ENCODE peak calls at places on chromosome 19, in five cellular contexts. One of them, this sample, is unnamed.

GRCh38 chr19:43420954-43421353 is 6.3 kb downstream of the TEX101 start:
- DNase-seq in AG08395: no peak
- DNase-seq in activated T-cell treated with anti-CD3 and anti-CD28 coated beads, Interleukin-2, amount 50 U/mL, for 4 hours: no peak
- DNase-seq in NCI-H1105: no peak
- DNase-seq in NCI-H1092: no peak
- DNase-seq in this sample: no peak

GRCh38 chr19:3620817-3621547 is 5.6 kb downstream of the CACTIN start:
- DNase-seq in activated T-cell treated with anti-CD3 and anti-CD28 coated beads, Interleukin-2, amount 50 U/mL, for 4 hours: no peak
- DNase-seq in AG08395: no peak
- DNase-seq in NCI-H1105: no peak
- DNase-seq in NCI-H1092: no peak
- DNase-seq in this sample: no peak

GRCh38 chr19:17555929-17556813 is 722 bp downstream of the COLGALT1 start:
- DNase-seq in NCI-H1092: no peak
- DNase-seq in AG08395: peak
- DNase-seq in activated T-cell treated with anti-CD3 and anti-CD28 coated beads, Interleukin-2, amount 50 U/mL, for 4 hours: no peak
- DNase-seq in NCI-H1105: no peak
- DNase-seq in this sample: peak

GRCh38 chr19:16330811-16331690 is 6.4 kb downstream of the KLF2 start:
- DNase-seq in AG08395: no peak
- DNase-seq in NCI-H1105: no peak
- DNase-seq in activated T-cell treated with anti-CD3 and anti-CD28 coated beads, Interleukin-2, amount 50 U/mL, for 4 hours: peak
- DNase-seq in NCI-H1092: no peak
- DNase-seq in this sample: no peak

GRCh38 chr19:40424637-40425449 is 949 bp downstream of the SERTAD1 start:
- DNase-seq in NCI-H1092: no peak
- DNase-seq in AG08395: no peak
- DNase-seq in NCI-H1105: no peak
- DNase-seq in activated T-cell treated with anti-CD3 and anti-CD28 coated beads, Interleukin-2, amount 50 U/mL, for 4 hours: no peak
- DNase-seq in this sample: peak

GRCh38 chr19:34269968-34270621 is 15.7 kb downstream of the GARRE1 start:
- DNase-seq in AG08395: peak
- DNase-seq in NCI-H1105: no peak
- DNase-seq in activated T-cell treated with anti-CD3 and anti-CD28 coated beads, Interleukin-2, amount 50 U/mL, for 4 hours: peak
- DNase-seq in NCI-H1092: no peak
- DNase-seq in this sample: peak

GRCh38 chr19:2550431-2551171 is 74.7 kb downstream of the GADD45B start:
- DNase-seq in NCI-H1105: no peak
- DNase-seq in NCI-H1092: peak
- DNase-seq in AG08395: peak
- DNase-seq in activated T-cell treated with anti-CD3 and anti-CD28 coated beads, Interleukin-2, amount 50 U/mL, for 4 hours: no peak
- DNase-seq in this sample: peak

GRCh38 chr19:8204961-8205360 is 4.2 kb upstream of the CERS4 start:
- DNase-seq in NCI-H1092: no peak
- DNase-seq in activated T-cell treated with anti-CD3 and anti-CD28 coated beads, Interleukin-2, amount 50 U/mL, for 4 hours: no peak
- DNase-seq in AG08395: no peak
- DNase-seq in NCI-H1105: peak
- DNase-seq in this sample: no peak

GRCh38 chr19:51296331-51297093 is 14.9 kb upstream of the IGLON5 start:
- DNase-seq in AG08395: no peak
- DNase-seq in activated T-cell treated with anti-CD3 and anti-CD28 coated beads, Interleukin-2, amount 50 U/mL, for 4 hours: no peak
- DNase-seq in NCI-H1092: no peak
- DNase-seq in NCI-H1105: no peak
- DNase-seq in this sample: no peak

GRCh38 chr19:3207466-3208242 is 16.8 kb upstream of the CELF5 start:
- DNase-seq in NCI-H1092: no peak
- DNase-seq in AG08395: no peak
- DNase-seq in activated T-cell treated with anti-CD3 and anti-CD28 coated beads, Interleukin-2, amount 50 U/mL, for 4 hours: no peak
- DNase-seq in NCI-H1105: no peak
- DNase-seq in this sample: no peak

GRCh38 chr19:53076984-53077383 is 26.2 kb downstream of the ZNF160 start:
- DNase-seq in activated T-cell treated with anti-CD3 and anti-CD28 coated beads, Interleukin-2, amount 50 U/mL, for 4 hours: no peak
- DNase-seq in NCI-H1092: peak
- DNase-seq in NCI-H1105: no peak
- DNase-seq in AG08395: peak
- DNase-seq in this sample: no peak

GRCh38 chr19:55241935-55242464 is 13.4 kb upstream of the TMEM86B start:
- DNase-seq in activated T-cell treated with anti-CD3 and anti-CD28 coated beads, Interleukin-2, amount 50 U/mL, for 4 hours: no peak
- DNase-seq in NCI-H1105: no peak
- DNase-seq in NCI-H1092: no peak
- DNase-seq in AG08395: no peak
- DNase-seq in this sample: no peak

GRCh38 chr19:40225440-40226305 is 816 bp downstream of the CCNP start:
- DNase-seq in activated T-cell treated with anti-CD3 and anti-CD28 coated beads, Interleukin-2, amount 50 U/mL, for 4 hours: no peak
- DNase-seq in NCI-H1105: no peak
- DNase-seq in AG08395: peak
- DNase-seq in NCI-H1092: peak
- DNase-seq in this sample: peak

GRCh38 chr19:13430790-13431582 is 75.3 kb downstream of the CACNA1A start:
- DNase-seq in NCI-H1105: no peak
- DNase-seq in activated T-cell treated with anti-CD3 and anti-CD28 coated beads, Interleukin-2, amount 50 U/mL, for 4 hours: peak
- DNase-seq in AG08395: peak
- DNase-seq in NCI-H1092: no peak
- DNase-seq in this sample: peak

GRCh38 chr19:39150807-39151206 is 25.2 kb downstream of the PAK4 start:
- DNase-seq in AG08395: no peak
- DNase-seq in activated T-cell treated with anti-CD3 and anti-CD28 coated beads, Interleukin-2, amount 50 U/mL, for 4 hours: no peak
- DNase-seq in NCI-H1105: no peak
- DNase-seq in NCI-H1092: no peak
- DNase-seq in this sample: no peak

GRCh38 chr19:734716-735115 is 16.2 kb upstream of the MISP start:
- DNase-seq in NCI-H1092: no peak
- DNase-seq in NCI-H1105: no peak
- DNase-seq in activated T-cell treated with anti-CD3 and anti-CD28 coated beads, Interleukin-2, amount 50 U/mL, for 4 hours: no peak
- DNase-seq in AG08395: no peak
- DNase-seq in this sample: no peak

GRCh38 chr19:40443930-40444180 is 280 bp downstream of the SERTAD3 start:
- DNase-seq in activated T-cell treated with anti-CD3 and anti-CD28 coated beads, Interleukin-2, amount 50 U/mL, for 4 hours: no peak
- DNase-seq in AG08395: no peak
- DNase-seq in NCI-H1105: peak
- DNase-seq in NCI-H1092: no peak
- DNase-seq in this sample: no peak

GRCh38 chr19:18418725-18419194 is 438 bp upstream of the SSBP4 start:
- DNase-seq in activated T-cell treated with anti-CD3 and anti-CD28 coated beads, Interleukin-2, amount 50 U/mL, for 4 hours: no peak
- DNase-seq in NCI-H1105: no peak
- DNase-seq in NCI-H1092: no peak
- DNase-seq in AG08395: no peak
- DNase-seq in this sample: no peak

GRCh38 chr19:37779139-37780035 is at the start of gene ZNF573:
- DNase-seq in AG08395: peak
- DNase-seq in activated T-cell treated with anti-CD3 and anti-CD28 coated beads, Interleukin-2, amount 50 U/mL, for 4 hours: peak
- DNase-seq in NCI-H1092: peak
- DNase-seq in NCI-H1105: peak
- DNase-seq in this sample: peak

GRCh38 chr19:30065680-30066606 is 123.9 kb downstream of the URI1 start:
- DNase-seq in AG08395: no peak
- DNase-seq in NCI-H1105: no peak
- DNase-seq in activated T-cell treated with anti-CD3 and anti-CD28 coated beads, Interleukin-2, amount 50 U/mL, for 4 hours: no peak
- DNase-seq in NCI-H1092: no peak
- DNase-seq in this sample: no peak

GRCh38 chr19:7500811-7501450 is 12.1 kb upstream of the PEX11G start:
- DNase-seq in activated T-cell treated with anti-CD3 and anti-CD28 coated beads, Interleukin-2, amount 50 U/mL, for 4 hours: no peak
- DNase-seq in AG08395: no peak
- DNase-seq in NCI-H1105: peak
- DNase-seq in NCI-H1092: peak
- DNase-seq in this sample: no peak

GRCh38 chr19:35347171-35347929 is at the start of gene FFAR1:
- DNase-seq in AG08395: no peak
- DNase-seq in activated T-cell treated with anti-CD3 and anti-CD28 coated beads, Interleukin-2, amount 50 U/mL, for 4 hours: no peak
- DNase-seq in NCI-H1105: no peak
- DNase-seq in NCI-H1092: no peak
- DNase-seq in this sample: no peak

GRCh38 chr19:2488942-2489731 is 13.2 kb downstream of the GADD45B start:
- DNase-seq in NCI-H1105: peak
- DNase-seq in NCI-H1092: no peak
- DNase-seq in activated T-cell treated with anti-CD3 and anti-CD28 coated beads, Interleukin-2, amount 50 U/mL, for 4 hours: no peak
- DNase-seq in AG08395: peak
- DNase-seq in this sample: peak

GRCh38 chr19:752652-753517 is 2.0 kb downstream of the MISP start:
- DNase-seq in activated T-cell treated with anti-CD3 and anti-CD28 coated beads, Interleukin-2, amount 50 U/mL, for 4 hours: no peak
- DNase-seq in NCI-H1105: no peak
- DNase-seq in NCI-H1092: no peak
- DNase-seq in AG08395: peak
- DNase-seq in this sample: peak

GRCh38 chr19:52138614-52139290 is 986 bp downstream of the ZNF616 start:
- DNase-seq in activated T-cell treated with anti-CD3 and anti-CD28 coated beads, Interleukin-2, amount 50 U/mL, for 4 hours: peak
- DNase-seq in NCI-H1092: peak
- DNase-seq in NCI-H1105: peak
- DNase-seq in AG08395: peak
- DNase-seq in this sample: peak

GRCh38 chr19:40976134-40976533 is 14.9 kb upstream of the CYP2B6 start:
- DNase-seq in activated T-cell treated with anti-CD3 and anti-CD28 coated beads, Interleukin-2, amount 50 U/mL, for 4 hours: no peak
- DNase-seq in AG08395: no peak
- DNase-seq in NCI-H1092: no peak
- DNase-seq in NCI-H1105: no peak
- DNase-seq in this sample: no peak

GRCh38 chr19:3979289-3979673 is 6.0 kb downstream of the EEF2 start:
- DNase-seq in NCI-H1092: no peak
- DNase-seq in AG08395: no peak
- DNase-seq in activated T-cell treated with anti-CD3 and anti-CD28 coated beads, Interleukin-2, amount 50 U/mL, for 4 hours: no peak
- DNase-seq in NCI-H1105: no peak
- DNase-seq in this sample: no peak

GRCh38 chr19:1911995-1912394 is 6.8 kb downstream of the ADAT3 start:
- DNase-seq in activated T-cell treated with anti-CD3 and anti-CD28 coated beads, Interleukin-2, amount 50 U/mL, for 4 hours: no peak
- DNase-seq in NCI-H1105: no peak
- DNase-seq in AG08395: no peak
- DNase-seq in NCI-H1092: no peak
- DNase-seq in this sample: no peak

GRCh38 chr19:37078717-37079032 is 442 bp downstream of the ZNF420 start:
- DNase-seq in NCI-H1105: no peak
- DNase-seq in AG08395: no peak
- DNase-seq in activated T-cell treated with anti-CD3 and anti-CD28 coated beads, Interleukin-2, amount 50 U/mL, for 4 hours: no peak
- DNase-seq in NCI-H1092: no peak
- DNase-seq in this sample: no peak

GRCh38 chr19:49560358-49560900 is 19.9 kb downstream of the NOSIP start:
- DNase-seq in NCI-H1105: no peak
- DNase-seq in AG08395: no peak
- DNase-seq in activated T-cell treated with anti-CD3 and anti-CD28 coated beads, Interleukin-2, amount 50 U/mL, for 4 hours: peak
- DNase-seq in NCI-H1092: no peak
- DNase-seq in this sample: peak

GRCh38 chr19:45772912-45773311 is 3.9 kb upstream of the SIX5 start:
- DNase-seq in activated T-cell treated with anti-CD3 and anti-CD28 coated beads, Interleukin-2, amount 50 U/mL, for 4 hours: no peak
- DNase-seq in NCI-H1105: no peak
- DNase-seq in AG08395: no peak
- DNase-seq in NCI-H1092: no peak
- DNase-seq in this sample: no peak